ENCODE peak calls at places on chromosomes 16 and 17, in seven cellular contexts. D, N, Q, H, V, J and K are unnamed samples.

GRCh38 chr17:82385559-82386255 is 14.1 kb downstream of the UTS2R start:
- DNase-seq in D (no peak), H (no peak), Q (no peak), N (peak; percentile 48), J (no peak), V (no peak), K (no peak)

GRCh38 chr16:71626858-71627213 is 852 bp downstream of the MARVELD3 start:
- DNase-seq in N (no peak), V (no peak), H (no peak), D (no peak), Q (no peak), J (no peak), K (no peak)

GRCh38 chr16:14071576-14072271 is 605 bp downstream of the MRTFB start:
- DNase-seq in V (peak; percentile 5), Q (no peak), H (no peak), D (no peak), J (no peak), N (no peak), K (peak; percentile 9)

GRCh38 chr17:45410144-45411091 is 22.3 kb downstream of the ARHGAP27 start:
- DNase-seq in N (no peak), J (no peak), D (peak; percentile 44), H (no peak), Q (no peak), V (no peak), K (no peak)

GRCh38 chr17:57262557-57262956 is 6.2 kb downstream of the MSI2 start:
- DNase-seq in H (no peak), J (no peak), Q (no peak), D (no peak), V (no peak), N (no peak), K (no peak)

GRCh38 chr17:58254803-58255202 is 16.4 kb downstream of the LPO start:
- DNase-seq in N (no peak), D (no peak), H (no peak), Q (no peak), V (no peak), J (no peak), K (no peak)

GRCh38 chr17:44359458-44360143 is 4.1 kb downstream of the FAM171A2 start:
- DNase-seq in V (no peak), J (no peak), D (no peak), Q (no peak), N (no peak), H (no peak), K (no peak)

GRCh38 chr16:31185339-31185738 is 5.4 kb downstream of the FUS start:
- DNase-seq in J (no peak), H (no peak), N (no peak), V (no peak), D (no peak), Q (no peak), K (no peak)

GRCh38 chr17:62797959-62798358 is 10.2 kb downstream of the MARCHF10 start:
- DNase-seq in N (no peak), H (no peak), D (no peak), V (no peak), Q (no peak), J (no peak), K (no peak)

GRCh38 chr17:2685696-2686095 is 25.9 kb downstream of the CLUH start:
- DNase-seq in J (no peak), V (no peak), N (no peak), H (no peak), D (no peak), Q (no peak), K (no peak)

GRCh38 chr16:17273142-17273561 is 197.6 kb downstream of the XYLT1 start:
- DNase-seq in Q (peak; percentile 40), D (peak; percentile 67), N (no peak), V (no peak), H (no peak), J (peak; percentile 20), K (no peak)

GRCh38 chr16:88455610-88456355 is 2.7 kb downstream of the ZFPM1 start:
- DNase-seq in J (no peak), N (peak; percentile 60), Q (no peak), V (no peak), D (peak; percentile 85), H (no peak), K (no peak)

GRCh38 chr17:27997522-27997921 is 45.0 kb upstream of the NLK start:
- DNase-seq in H (no peak), N (no peak), J (no peak), Q (no peak), D (no peak), V (no peak), K (no peak)

GRCh38 chr16:4053663-4054479 is 62.4 kb downstream of the ADCY9 start:
- DNase-seq in Q (peak; percentile 35), J (peak; percentile 45), D (no peak), N (no peak), V (peak; percentile 12), H (peak; percentile 80), K (no peak)

GRCh38 chr16:87812200-87812656 is 46.4 kb upstream of the KLHDC4 start:
- DNase-seq in V (no peak), Q (no peak), H (peak; percentile 69), D (no peak), N (no peak), J (no peak), K (no peak)

GRCh38 chr17:43992641-43993040 is 11.8 kb upstream of the NAGS start:
- DNase-seq in J (no peak), H (no peak), N (no peak), D (no peak), V (no peak), Q (no peak), K (no peak)

GRCh38 chr16:53007095-53007494 is 45.6 kb downstream of the CHD9NB start:
- DNase-seq in J (no peak), N (no peak), H (no peak), D (no peak), Q (no peak), V (no peak), K (no peak)

GRCh38 chr16:58492066-58492465 is 7.9 kb upstream of the NDRG4 start:
- DNase-seq in V (peak; percentile 69), J (no peak), Q (no peak), H (no peak), N (no peak), D (no peak), K (no peak)

GRCh38 chr17:1031711-1032110 is 34.8 kb downstream of the TIMM22 start:
- DNase-seq in V (no peak), N (peak; percentile 75), J (peak; percentile 76), D (no peak), Q (no peak), H (no peak), K (peak; percentile 45)

GRCh38 chr17:59893617-59894100 is 738 bp downstream of the RPS6KB1 start:
- DNase-seq in J (no peak), D (no peak), N (no peak), V (peak; percentile 33), Q (no peak), H (no peak), K (peak; percentile 27)

GRCh38 chr16:80899804-80900592 is 95.6 kb upstream of the CDYL2 start:
- DNase-seq in N (no peak), Q (peak; percentile 1), J (peak; percentile 63), V (no peak), H (peak; percentile 54), D (no peak), K (no peak)

GRCh38 chr17:79622201-79622601 is 11.3 kb upstream of the RBFOX3 start:
- DNase-seq in H (no peak), N (no peak), D (no peak), J (peak; percentile 11), Q (no peak), V (peak; percentile 38), K (no peak)